ENCODE peak calls at places on chromosomes 11 and 22, in ten cellular contexts. P is HL-60, T is endodermal cell, Y is left lung, Q is IMR-90, H is choroid plexus epithelial cell, S is fibroblast of mammary gland, K is GM12865, I is fibroblast of the aortic adventitia, R is Calu3. A is an unnamed sample.

GRCh38 chr11:47553417-47553746 is 450 bp upstream of the CELF1 start:
- DNase-seq in K (no peak), I (peak), Y (no peak), H (peak), P (no peak), Q (no peak), T (no peak), R (no peak), S (peak), A (no peak)

GRCh38 chr11:33669598-33670249 is 30.9 kb downstream of the C11orf91 start:
- DNase-seq in R (no peak), K (no peak), P (no peak), Y (no peak), S (no peak), Q (no peak), H (no peak), I (no peak), T (no peak), A (no peak)

GRCh38 chr11:15236514-15236913 is 121.8 kb downstream of the INSC start:
- DNase-seq in S (no peak), K (no peak), P (no peak), Q (no peak), I (no peak), T (peak), Y (no peak), R (no peak), H (no peak), A (no peak)

GRCh38 chr11:76048763-76049162 is 157.5 kb downstream of the WNT11 start:
- DNase-seq in P (no peak), T (peak), R (no peak), H (no peak), Q (no peak), I (no peak), S (peak), Y (no peak), K (peak), A (no peak)

GRCh38 chr11:12544986-12545775 is 129.0 kb upstream of the TEAD1 start:
- DNase-seq in K (peak), S (peak), H (peak), Q (peak), P (no peak), Y (no peak), T (no peak), I (peak), R (no peak), A (no peak)

GRCh38 chr11:122802876-122803275 is 35.4 kb upstream of the CRTAM start:
- DNase-seq in H (no peak), R (no peak), Y (no peak), Q (no peak), S (no peak), K (no peak), T (no peak), I (no peak), P (no peak), A (no peak)

GRCh38 chr11:27357250-27357649 is 5.8 kb downstream of the CCDC34 start:
- DNase-seq in H (no peak), R (no peak), T (no peak), K (no peak), S (no peak), Y (no peak), I (no peak), Q (no peak), P (no peak), A (no peak)

GRCh38 chr11:69377029-69377952 is 83.3 kb downstream of the MYEOV start:
- DNase-seq in S (peak), Q (no peak), P (no peak), I (no peak), T (no peak), Y (peak), R (no peak), K (peak), H (no peak), A (no peak)

GRCh38 chr22:25448435-25449051 is 115.9 kb upstream of the GRK3 start:
- DNase-seq in R (peak), Y (no peak), H (peak), I (peak), S (peak), T (peak), P (no peak), Q (peak), K (peak), A (no peak)

GRCh38 chr22:49398646-49399045 is 429.0 kb downstream of the BRD1 start:
- DNase-seq in P (no peak), S (no peak), I (no peak), K (no peak), Y (no peak), H (no peak), Q (no peak), T (peak), R (no peak), A (no peak)

GRCh38 chr22:35993048-35993714 is 35.4 kb downstream of the RBFOX2 start:
- DNase-seq in T (no peak), Y (no peak), I (no peak), Q (no peak), K (no peak), R (no peak), H (no peak), P (no peak), S (no peak), A (no peak)

GRCh38 chr11:134938212-134938611 is 526.2 kb upstream of the B3GAT1 start:
- DNase-seq in T (no peak), H (no peak), K (no peak), Y (no peak), S (no peak), P (no peak), R (no peak), I (no peak), Q (no peak), A (no peak)

GRCh38 chr22:44648821-44649566 is 53.0 kb upstream of the PRR5 start:
- DNase-seq in Y (no peak), T (no peak), P (no peak), I (peak), Q (peak), H (peak), K (no peak), S (peak), R (no peak), A (no peak)

GRCh38 chr11:116895053-116895757 is 57.8 kb upstream of the APOA1 start:
- DNase-seq in P (peak), Q (no peak), T (peak), S (no peak), Y (no peak), R (no peak), H (peak), K (peak), I (no peak), A (no peak)

GRCh38 chr11:20887137-20887536 is 217.8 kb downstream of the NELL1 start:
- DNase-seq in S (no peak), R (no peak), Q (no peak), I (no peak), H (no peak), P (no peak), Y (no peak), T (no peak), K (no peak), A (no peak)

GRCh38 chr11:46251954-46252353 is 25.5 kb upstream of the CREB3L1 start:
- DNase-seq in S (no peak), K (no peak), H (no peak), P (no peak), Q (no peak), T (no peak), Y (no peak), I (no peak), R (no peak), A (no peak)

GRCh38 chr22:37340331-37341262 is 58.3 kb downstream of the CYTH4 start:
- DNase-seq in S (no peak), T (peak), Y (peak), Q (no peak), P (no peak), I (no peak), R (no peak), K (no peak), H (no peak), A (no peak)

GRCh38 chr22:19844423-19845368 is 10.0 kb downstream of the GNB1L start:
- DNase-seq in I (peak), K (no peak), Q (peak), T (peak), S (no peak), Y (peak), H (peak), P (peak), R (no peak), A (no peak)

GRCh38 chr22:25970348-25970995 is 198.8 kb upstream of the SEZ6L start:
- DNase-seq in T (peak), P (no peak), H (no peak), K (peak), R (no peak), S (no peak), I (no peak), Q (no peak), Y (no peak), A (no peak)

GRCh38 chr11:89436071-89436470 is 55.1 kb downstream of the NOX4 start:
- DNase-seq in T (peak), Q (peak), K (no peak), Y (no peak), R (no peak), I (peak), H (peak), S (peak), P (no peak), A (no peak)

GRCh38 chr11:10857604-10858504 is at the start of gene ZBED5:
- DNase-seq in K (peak), T (peak), Q (peak), I (peak), H (peak), Y (peak), P (peak), S (peak), R (peak), A (peak)

GRCh38 chr11:17528906-17529813 is 15.1 kb downstream of the USH1C start:
- DNase-seq in Y (no peak), S (no peak), H (no peak), I (no peak), Q (no peak), P (no peak), K (no peak), R (no peak), T (no peak), A (no peak)

GRCh38 chr22:40178417-40179409 is 988 bp downstream of the TNRC6B start:
- DNase-seq in R (no peak), K (peak), Q (peak), S (peak), Y (no peak), H (peak), P (peak), I (peak), T (peak), A (no peak)

GRCh38 chr11:99068832-99069231 is 48.1 kb downstream of the CNTN5 start:
- DNase-seq in K (peak), R (no peak), S (no peak), I (no peak), Y (no peak), H (no peak), T (no peak), P (no peak), Q (no peak), A (no peak)

GRCh38 chr11:99069831-99070444 is 49.2 kb downstream of the CNTN5 start:
- DNase-seq in T (peak), P (no peak), R (peak), H (peak), Y (peak), S (peak), K (peak), Q (no peak), I (no peak), A (no peak)

GRCh38 chr11:99063331-99063730 is 42.6 kb downstream of the CNTN5 start:
- DNase-seq in P (no peak), T (no peak), S (no peak), R (no peak), Q (no peak), K (no peak), Y (no peak), H (no peak), I (no peak), A (no peak)

GRCh38 chr11:99066609-99067008 is 45.9 kb downstream of the CNTN5 start:
- DNase-seq in S (no peak), T (peak), R (no peak), K (no peak), H (no peak), P (no peak), I (no peak), Y (no peak), Q (no peak), A (no peak)
- TF ChIP-seq CTCF in S (no peak), T (no peak), R (no peak), K (no peak), H (no peak), P (no peak), I (no peak), Y (no peak), Q (no peak), A (no peak)

GRCh38 chr11:44977493-44977984 is 26.9 kb upstream of the TP53I11 start:
- DNase-seq in H (peak), K (no peak), I (no peak), Y (peak), T (peak), S (no peak), R (peak), P (peak), Q (peak), A (no peak)
- TF ChIP-seq CTCF in H (peak), K (no peak), I (no peak), Y (no peak), T (peak), S (peak), R (no peak), P (peak), Q (peak), A (no peak)

DNA sequence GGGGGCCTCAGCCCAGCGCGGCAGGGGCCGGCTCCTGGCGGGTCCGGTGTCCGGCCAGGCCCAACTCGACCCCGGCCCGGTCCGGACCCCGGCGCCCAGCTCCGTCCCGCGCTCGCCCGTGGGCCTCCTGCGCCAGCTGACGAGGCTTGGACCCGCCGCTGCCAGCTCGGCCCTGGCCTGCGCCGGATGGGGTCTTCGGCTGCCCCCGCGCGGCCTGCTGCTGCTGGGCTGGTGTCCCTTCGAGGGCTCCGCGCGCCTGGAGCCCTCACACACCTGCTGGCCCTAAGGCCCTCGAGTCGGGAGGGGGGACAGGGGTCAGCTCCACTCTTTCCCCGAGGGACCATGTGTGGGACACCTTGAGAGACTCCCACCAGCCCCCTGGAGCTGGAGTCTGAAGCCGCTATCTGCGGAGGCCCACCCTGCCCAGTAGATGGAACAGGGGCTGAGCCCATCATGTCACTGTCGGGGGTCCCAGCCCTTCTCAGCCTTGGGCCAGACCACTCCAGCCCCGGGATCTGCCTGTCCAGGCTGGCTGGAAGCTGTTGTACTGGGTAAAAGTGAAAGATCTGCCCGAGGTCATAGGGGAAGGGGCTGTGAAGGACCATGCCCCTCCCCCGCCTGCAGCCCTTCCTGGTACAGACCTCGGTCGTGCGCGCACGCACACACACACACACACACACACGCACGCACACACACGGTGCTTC is 768 bp upstream of the CDKN1C start:
- DNase-seq in T (peak), Q (no peak), I (peak), H (no peak), P (no peak), K (no peak), Y (peak), R (no peak), S (peak), A (no peak)
- TF ChIP-seq CTCF in T (peak), Q (peak), I (peak), H (no peak), P (no peak), K (no peak), Y (no peak), R (no peak), S (no peak), A (no peak)

GRCh38 chr11:66268953-66269906 is 791 bp downstream of the RAB1B start:
- DNase-seq in P (peak), K (peak), Q (peak), I (peak), Y (no peak), R (peak), T (peak), H (peak), S (peak), A (no peak)

GRCh38 chr11:66268210-66268952 is at the start of gene RAB1B:
- DNase-seq in Y (peak), S (peak), T (peak), K (peak), R (peak), Q (peak), H (peak), P (peak), I (peak), A (peak)

GRCh38 chr11:66267039-66267378 is 1.4 kb upstream of the RAB1B start:
- DNase-seq in K (no peak), S (no peak), Q (no peak), Y (no peak), R (no peak), T (no peak), I (no peak), H (no peak), P (no peak), A (no peak)

GRCh38 chr11:66266378-66267038 is 1.9 kb upstream of the RAB1B start:
- DNase-seq in I (no peak), S (no peak), K (no peak), Q (no peak), Y (no peak), H (no peak), P (no peak), T (no peak), R (no peak), A (no peak)

DNA sequence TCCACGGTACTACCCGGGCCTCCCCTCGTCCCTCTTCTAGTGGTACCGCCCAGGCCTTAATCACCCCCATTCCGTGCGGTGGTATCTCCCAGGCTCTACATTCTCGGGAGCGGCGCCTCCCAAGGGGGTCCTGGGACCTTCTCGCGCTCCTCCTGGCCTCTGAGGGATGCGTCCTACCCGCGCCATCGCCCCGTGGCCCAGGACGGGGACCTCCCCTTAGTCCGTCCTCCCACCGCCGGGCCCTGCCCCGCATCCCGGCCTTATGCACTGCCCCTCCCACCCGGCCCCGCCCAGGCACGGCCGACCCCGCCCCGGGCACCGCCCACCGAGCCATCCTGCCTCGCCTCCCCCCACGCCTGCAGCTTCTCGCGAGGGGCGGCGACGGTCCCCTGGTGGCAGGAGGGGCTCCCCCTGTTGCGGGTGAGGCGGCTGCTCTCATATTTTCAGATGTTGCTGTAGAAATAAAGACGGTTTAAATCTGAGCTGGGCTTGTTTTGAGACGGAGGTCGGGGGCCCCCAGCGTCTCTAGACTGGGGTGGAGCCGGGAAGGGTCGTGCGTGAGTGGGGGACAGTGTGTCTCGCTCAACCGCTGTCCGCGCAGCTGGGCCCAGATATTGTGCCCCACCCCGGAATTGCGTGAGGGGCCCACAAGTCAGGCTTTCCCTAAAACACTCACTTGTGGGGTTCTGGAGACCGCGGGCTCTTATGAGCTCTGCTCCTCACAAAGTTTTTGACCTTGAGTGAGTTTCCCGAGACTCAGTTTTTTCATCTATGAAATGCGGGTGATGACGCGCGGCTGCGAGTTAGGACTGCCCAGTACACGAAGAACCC is 845 bp upstream of the RAB1B start:
- DNase-seq in P (peak), K (peak), H (peak), Y (peak), T (peak), R (peak), Q (peak), I (peak), S (peak), A (peak)
- TF ChIP-seq CTCF in P (no peak), K (peak), H (no peak), Y (no peak), T (peak), R (no peak), Q (peak), I (no peak), S (no peak), A (no peak)